ENCODE peak calls at places on chromosomes 6 and 20, in four cellular contexts. Y, Z, F and N are unnamed samples.

GRCh38 chr6:110873981-110874879 is at the start of gene AMD1:
- DNase-seq in Y (peak), Z (peak), F (peak), N (peak)

GRCh38 chr6:11343963-11344714 is 111.7 kb upstream of the NEDD9 start:
- DNase-seq in Y (no peak), Z (no peak), F (no peak), N (no peak)

GRCh38 chr20:8221887-8222419 is 89.9 kb downstream of the PLCB1 start:
- DNase-seq in F (no peak), Y (no peak), Z (no peak), N (no peak)

GRCh38 chr6:109093732-109094131 is 914 bp downstream of the SESN1 start:
- DNase-seq in Y (peak), F (no peak), Z (no peak), N (no peak)

GRCh38 chr20:48349673-48350072 is 478.1 kb downstream of the PREX1 start:
- DNase-seq in F (no peak), Y (no peak), Z (no peak), N (no peak)

GRCh38 chr6:43938178-43939101 is 168.4 kb downstream of the VEGFA start:
- DNase-seq in Y (no peak), F (no peak), Z (no peak), N (no peak)

GRCh38 chr6:154852700-154853099 is 119.5 kb downstream of the SCAF8 start:
- DNase-seq in Z (no peak), Y (peak), F (no peak), N (no peak)

GRCh38 chr6:125749864-125750691 is 646 bp downstream of the HEY2 start:
- DNase-seq in Z (peak), Y (no peak), F (no peak), N (no peak)

GRCh38 chr6:65126667-65127066 is 580.4 kb downstream of the EYS start:
- DNase-seq in F (no peak), Y (no peak), Z (no peak), N (no peak)

GRCh38 chr20:13396036-13396435 is 175.0 kb downstream of the ISM1 start:
- DNase-seq in F (no peak), Z (no peak), Y (peak), N (no peak)

GRCh38 chr6:6004147-6004995 is 2.4 kb downstream of the NRN1 start:
- DNase-seq in F (no peak), Y (no peak), Z (no peak), N (no peak)

GRCh38 chr6:148525453-148525852 is 182.8 kb downstream of the SASH1 start:
- DNase-seq in Y (peak), Z (no peak), F (no peak), N (no peak)

GRCh38 chr6:160256445-160256844 is 2.2 kb downstream of the SLC22A2 start:
- DNase-seq in Y (no peak), Z (no peak), F (no peak), N (no peak)

GRCh38 chr20:41927655-41928054 is 309.5 kb upstream of the CHD6 start:
- DNase-seq in Y (no peak), Z (no peak), F (no peak), N (no peak)